ENCODE peak calls at places on chromosomes 5 and 9, in ten cellular contexts. One of them, this sample, is unnamed.

GRCh38 chr5:151063136-151063544 is 17.7 kb downstream of the TNIP1 start:
- DNase-seq in testis: peak; percentile 64
- DNase-seq in astrocyte: peak; percentile 86
- DNase-seq in H9: no peak
- DNase-seq in tibial artery: no peak
- DNase-seq in IMR-90: peak; percentile 87
- DNase-seq in left ventricle myocardium inferior: no peak
- DNase-seq in right lobe of liver: no peak
- DNase-seq in small intestine: no peak
- DNase-seq in MM.1S: no peak
- DNase-seq in this sample: no peak

GRCh38 chr9:107738789-107739188 is 249.2 kb upstream of the KLF4 start:
- DNase-seq in testis: no peak
- DNase-seq in astrocyte: peak; percentile 26
- DNase-seq in H9: no peak
- DNase-seq in tibial artery: no peak
- DNase-seq in IMR-90: peak; percentile 54
- DNase-seq in left ventricle myocardium inferior: no peak
- DNase-seq in right lobe of liver: no peak
- DNase-seq in small intestine: no peak
- DNase-seq in MM.1S: no peak
- DNase-seq in this sample: no peak

GRCh38 chr9:1071730-1072129 is 21.6 kb downstream of the DMRT2 start:
- DNase-seq in testis: no peak
- DNase-seq in astrocyte: no peak
- DNase-seq in H9: no peak
- DNase-seq in tibial artery: no peak
- DNase-seq in IMR-90: no peak
- DNase-seq in left ventricle myocardium inferior: no peak
- DNase-seq in right lobe of liver: no peak
- DNase-seq in small intestine: peak; percentile 32
- DNase-seq in MM.1S: peak; percentile 25
- DNase-seq in this sample: no peak

GRCh38 chr9:14910178-14910805 is at the start of gene FREM1:
- DNase-seq in testis: peak; percentile 20
- DNase-seq in astrocyte: no peak
- DNase-seq in H9: peak; percentile 74
- DNase-seq in tibial artery: peak; percentile 68
- DNase-seq in IMR-90: no peak
- DNase-seq in left ventricle myocardium inferior: peak; percentile 48
- DNase-seq in right lobe of liver: no peak
- DNase-seq in small intestine: peak; percentile 43
- DNase-seq in MM.1S: no peak
- DNase-seq in this sample: no peak

GRCh38 chr9:90189306-90189705 is 453.3 kb downstream of the DIRAS2 start:
- DNase-seq in testis: no peak
- DNase-seq in astrocyte: no peak
- DNase-seq in H9: no peak
- DNase-seq in tibial artery: no peak
- DNase-seq in IMR-90: no peak
- DNase-seq in left ventricle myocardium inferior: no peak
- DNase-seq in right lobe of liver: no peak
- DNase-seq in small intestine: no peak
- DNase-seq in MM.1S: peak; percentile 54
- DNase-seq in this sample: no peak

GRCh38 chr5:135339189-135339588 is 59.8 kb downstream of the MACROH2A1 start:
- DNase-seq in testis: no peak
- DNase-seq in astrocyte: no peak
- DNase-seq in H9: no peak
- DNase-seq in tibial artery: peak; percentile 43
- DNase-seq in IMR-90: no peak
- DNase-seq in left ventricle myocardium inferior: no peak
- DNase-seq in right lobe of liver: no peak
- DNase-seq in small intestine: no peak
- DNase-seq in MM.1S: no peak
- DNase-seq in this sample: no peak

GRCh38 chr5:153714732-153715287 is 224.3 kb downstream of the GRIA1 start:
- DNase-seq in testis: no peak
- DNase-seq in astrocyte: peak; percentile 41
- DNase-seq in H9: no peak
- DNase-seq in tibial artery: no peak
- DNase-seq in IMR-90: peak; percentile 13
- DNase-seq in left ventricle myocardium inferior: no peak
- DNase-seq in right lobe of liver: no peak
- DNase-seq in small intestine: no peak
- DNase-seq in MM.1S: no peak
- DNase-seq in this sample: no peak

GRCh38 chr9:91360551-91361293 is 996 bp downstream of the AUH start:
- DNase-seq in testis: no peak
- DNase-seq in astrocyte: no peak
- DNase-seq in H9: no peak
- DNase-seq in tibial artery: no peak
- DNase-seq in IMR-90: no peak
- DNase-seq in left ventricle myocardium inferior: no peak
- DNase-seq in right lobe of liver: no peak
- DNase-seq in small intestine: peak; percentile 34
- DNase-seq in MM.1S: no peak
- DNase-seq in this sample: no peak

GRCh38 chr9:116546711-116547581 is 140.2 kb upstream of the TRIM32 start:
- DNase-seq in testis: no peak
- DNase-seq in astrocyte: peak; percentile 25
- DNase-seq in H9: no peak
- DNase-seq in tibial artery: no peak
- DNase-seq in IMR-90: peak; percentile 48
- DNase-seq in left ventricle myocardium inferior: no peak
- DNase-seq in right lobe of liver: peak; percentile 70
- DNase-seq in small intestine: peak; percentile 92
- DNase-seq in MM.1S: no peak
- DNase-seq in this sample: no peak

GRCh38 chr5:136622737-136623136 is 257.4 kb upstream of the TRPC7 start:
- DNase-seq in testis: no peak
- DNase-seq in astrocyte: no peak
- DNase-seq in H9: no peak
- DNase-seq in tibial artery: no peak
- DNase-seq in IMR-90: no peak
- DNase-seq in left ventricle myocardium inferior: no peak
- DNase-seq in right lobe of liver: no peak
- DNase-seq in small intestine: no peak
- DNase-seq in MM.1S: no peak
- DNase-seq in this sample: no peak

GRCh38 chr5:87195616-87196015 is 72.1 kb upstream of the RASA1 start:
- DNase-seq in testis: no peak
- DNase-seq in astrocyte: peak; percentile 38
- DNase-seq in H9: no peak
- DNase-seq in tibial artery: no peak
- DNase-seq in IMR-90: peak; percentile 25
- DNase-seq in left ventricle myocardium inferior: no peak
- DNase-seq in right lobe of liver: no peak
- DNase-seq in small intestine: no peak
- DNase-seq in MM.1S: no peak
- DNase-seq in this sample: no peak

GRCh38 chr9:35696520-35697215 is 6.9 kb upstream of the TPM2 start:
- DNase-seq in testis: peak; percentile 69
- DNase-seq in astrocyte: no peak
- DNase-seq in H9: peak; percentile 80
- DNase-seq in tibial artery: peak; percentile 80
- DNase-seq in IMR-90: peak; percentile 40
- DNase-seq in left ventricle myocardium inferior: peak; percentile 48
- DNase-seq in right lobe of liver: peak; percentile 65
- DNase-seq in small intestine: peak; percentile 62
- DNase-seq in MM.1S: peak; percentile 51
- DNase-seq in this sample: peak; percentile 40

DNA sequence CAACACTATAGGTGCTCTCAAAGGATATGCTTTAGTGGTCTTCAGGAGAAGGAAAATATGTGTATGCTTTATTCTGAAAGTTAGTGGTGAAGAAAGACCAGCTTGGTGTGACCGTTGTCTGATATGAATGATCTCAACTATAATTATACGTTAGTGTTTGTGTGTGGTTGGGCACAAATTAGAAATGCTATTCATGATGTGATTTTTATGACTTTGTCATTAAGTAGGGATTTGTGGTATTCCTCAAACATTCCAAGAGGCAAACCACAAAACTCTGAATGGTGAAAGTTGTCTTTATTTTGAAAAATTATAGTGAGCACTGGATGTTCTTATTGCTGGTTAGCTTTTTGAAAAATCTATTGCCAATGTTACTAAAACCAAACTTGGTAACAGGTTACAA is 6.2 kb upstream of the F2R start:
- DNase-seq in testis: no peak
- DNase-seq in astrocyte: peak; percentile 92
- DNase-seq in H9: no peak
- DNase-seq in tibial artery: no peak
- DNase-seq in IMR-90: peak; percentile 64
- DNase-seq in left ventricle myocardium inferior: no peak
- DNase-seq in right lobe of liver: no peak
- DNase-seq in small intestine: no peak
- DNase-seq in MM.1S: no peak
- DNase-seq in this sample: no peak
- H3K27ac ChIP-seq in testis: no peak overlapping the region
- H3K27ac ChIP-seq in astrocyte: no peak overlapping the region
- H3K27ac ChIP-seq in H9: no peak overlapping the region
- H3K27ac ChIP-seq in tibial artery: no peak overlapping the region
- H3K27ac ChIP-seq in IMR-90: no peak overlapping the region
- H3K27ac ChIP-seq in left ventricle myocardium inferior: no peak overlapping the region
- H3K27ac ChIP-seq in right lobe of liver: no peak overlapping the region
- H3K27ac ChIP-seq in small intestine: no peak overlapping the region
- H3K27ac ChIP-seq in MM.1S: no peak overlapping the region
- H3K27ac ChIP-seq in this sample: no peak overlapping the region

DNA sequence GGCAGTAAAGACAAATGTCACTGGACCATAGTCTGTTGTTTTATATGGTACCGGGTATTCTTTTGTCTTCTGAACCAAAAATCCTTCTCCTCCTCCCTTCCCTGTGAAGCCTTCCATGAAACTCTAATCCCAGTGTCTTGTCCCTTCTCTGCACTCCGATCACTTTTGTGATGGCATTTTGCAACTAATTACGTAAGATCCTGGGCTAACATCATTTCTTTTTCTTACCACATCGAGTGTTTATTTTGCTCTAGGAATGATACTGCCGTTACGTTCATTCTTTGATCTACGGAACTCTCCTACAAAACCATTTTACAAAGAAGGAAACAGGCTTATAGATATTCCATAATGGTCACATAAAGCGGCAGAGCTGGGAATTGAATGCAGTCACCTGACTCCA is 33.7 kb downstream of the SNX18 start:
- DNase-seq in testis: no peak
- DNase-seq in astrocyte: no peak
- DNase-seq in H9: no peak
- DNase-seq in tibial artery: no peak
- DNase-seq in IMR-90: no peak
- DNase-seq in left ventricle myocardium inferior: no peak
- DNase-seq in right lobe of liver: no peak
- DNase-seq in small intestine: no peak
- DNase-seq in MM.1S: no peak
- DNase-seq in this sample: no peak
- H3K27ac ChIP-seq in testis: no peak overlapping the region
- H3K27ac ChIP-seq in astrocyte: no peak overlapping the region
- H3K27ac ChIP-seq in H9: no peak overlapping the region
- H3K27ac ChIP-seq in tibial artery: no peak overlapping the region
- H3K27ac ChIP-seq in IMR-90: no peak overlapping the region
- H3K27ac ChIP-seq in left ventricle myocardium inferior: no peak overlapping the region
- H3K27ac ChIP-seq in right lobe of liver: no peak overlapping the region
- H3K27ac ChIP-seq in small intestine: no peak overlapping the region
- H3K27ac ChIP-seq in MM.1S: no peak overlapping the region
- H3K27ac ChIP-seq in this sample: no peak overlapping the region

DNA sequence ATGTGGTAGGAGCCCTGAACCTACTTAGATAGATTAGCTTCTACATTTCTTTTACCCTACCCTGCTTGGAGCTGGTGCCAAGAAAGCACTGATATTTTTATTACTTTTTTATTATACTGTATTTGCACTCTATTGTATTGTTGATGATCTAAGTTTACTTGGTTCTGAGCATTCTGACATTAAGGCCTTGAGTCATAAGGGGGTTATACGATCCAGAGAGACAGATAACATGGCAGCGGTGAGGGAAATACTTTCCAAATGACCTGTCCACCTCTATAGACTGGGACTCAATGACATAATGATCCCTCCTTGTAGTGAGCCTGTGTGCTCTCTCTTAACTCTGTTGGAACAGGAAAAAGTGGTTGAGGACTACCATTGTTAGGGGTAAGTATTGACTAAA is 176.3 kb downstream of the MAN2A1 start:
- DNase-seq in testis: no peak
- DNase-seq in astrocyte: peak; percentile 95
- DNase-seq in H9: no peak
- DNase-seq in tibial artery: no peak
- DNase-seq in IMR-90: peak; percentile 79
- DNase-seq in left ventricle myocardium inferior: no peak
- DNase-seq in right lobe of liver: no peak
- DNase-seq in small intestine: no peak
- DNase-seq in MM.1S: no peak
- DNase-seq in this sample: no peak
- H3K27ac ChIP-seq in testis: no peak overlapping the region
- H3K27ac ChIP-seq in astrocyte: peak overlapping the region; percentile 97
- H3K27ac ChIP-seq in H9: no peak overlapping the region
- H3K27ac ChIP-seq in tibial artery: no peak overlapping the region
- H3K27ac ChIP-seq in IMR-90: no peak overlapping the region
- H3K27ac ChIP-seq in left ventricle myocardium inferior: no peak overlapping the region
- H3K27ac ChIP-seq in right lobe of liver: no peak overlapping the region
- H3K27ac ChIP-seq in small intestine: no peak overlapping the region
- H3K27ac ChIP-seq in MM.1S: peak overlapping the region; percentile 2
- H3K27ac ChIP-seq in this sample: no peak overlapping the region

GRCh38 chr9:95132406-95133350 is 184.8 kb downstream of the FANCC start:
- DNase-seq in testis: no peak
- DNase-seq in astrocyte: no peak
- DNase-seq in H9: no peak
- DNase-seq in tibial artery: no peak
- DNase-seq in IMR-90: no peak
- DNase-seq in left ventricle myocardium inferior: no peak
- DNase-seq in right lobe of liver: no peak
- DNase-seq in small intestine: no peak
- DNase-seq in MM.1S: no peak
- DNase-seq in this sample: no peak

GRCh38 chr9:95135756-95136155 is 181.8 kb downstream of the FANCC start:
- DNase-seq in testis: no peak
- DNase-seq in astrocyte: no peak
- DNase-seq in H9: no peak
- DNase-seq in tibial artery: no peak
- DNase-seq in IMR-90: no peak
- DNase-seq in left ventricle myocardium inferior: no peak
- DNase-seq in right lobe of liver: no peak
- DNase-seq in small intestine: no peak
- DNase-seq in MM.1S: no peak
- DNase-seq in this sample: no peak

GRCh38 chr9:95131023-95131943 is 186.2 kb downstream of the FANCC start:
- DNase-seq in testis: peak; percentile 87
- DNase-seq in astrocyte: peak; percentile 29
- DNase-seq in H9: peak; percentile 78
- DNase-seq in tibial artery: no peak
- DNase-seq in IMR-90: peak; percentile 60
- DNase-seq in left ventricle myocardium inferior: peak; percentile 48
- DNase-seq in right lobe of liver: peak; percentile 68
- DNase-seq in small intestine: peak; percentile 74
- DNase-seq in MM.1S: peak; percentile 54
- DNase-seq in this sample: peak; percentile 28

GRCh38 chr9:95134457-95134881 is 183.0 kb downstream of the FANCC start:
- DNase-seq in testis: no peak
- DNase-seq in astrocyte: no peak
- DNase-seq in H9: no peak
- DNase-seq in tibial artery: no peak
- DNase-seq in IMR-90: no peak
- DNase-seq in left ventricle myocardium inferior: no peak
- DNase-seq in right lobe of liver: peak; percentile 86
- DNase-seq in small intestine: peak; percentile 95
- DNase-seq in MM.1S: no peak
- DNase-seq in this sample: no peak

GRCh38 chr9:95133351-95133724 is 184.2 kb downstream of the FANCC start:
- DNase-seq in testis: no peak
- DNase-seq in astrocyte: no peak
- DNase-seq in H9: no peak
- DNase-seq in tibial artery: no peak
- DNase-seq in IMR-90: peak; percentile 36
- DNase-seq in left ventricle myocardium inferior: no peak
- DNase-seq in right lobe of liver: no peak
- DNase-seq in small intestine: no peak
- DNase-seq in MM.1S: no peak
- DNase-seq in this sample: no peak
- H3K27ac ChIP-seq in testis: no peak overlapping the region
- H3K27ac ChIP-seq in astrocyte: no peak overlapping the region
- H3K27ac ChIP-seq in H9: no peak overlapping the region
- H3K27ac ChIP-seq in tibial artery: no peak overlapping the region
- H3K27ac ChIP-seq in IMR-90: no peak overlapping the region
- H3K27ac ChIP-seq in left ventricle myocardium inferior: no peak overlapping the region
- H3K27ac ChIP-seq in right lobe of liver: no peak overlapping the region
- H3K27ac ChIP-seq in small intestine: peak overlapping the region; percentile 6
- H3K27ac ChIP-seq in MM.1S: no peak overlapping the region
- H3K27ac ChIP-seq in this sample: no peak overlapping the region